ENCODE peak calls at places on chromosomes 13 and 19, in four cellular contexts. G is WERI-Rb-1, W is BJ, D is brain microvascular endothelial cell. P is an unnamed sample. For H3K27me3, the result is how much of the 10 kb centered on the place peaks cover.

GRCh38 chr13:102195566-102196462 is 206.0 kb downstream of the FGF14 start:
- DNase-seq in G (no peak), W (peak), D (no peak), P (no peak)

GRCh38 chr13:94233401-94233800 is 246.1 kb downstream of the DCT start:
- DNase-seq in G (no peak), W (peak), D (peak), P (peak)

GRCh38 chr19:29328586-29328985 is 115.6 kb upstream of the UQCRFS1 start:
- DNase-seq in G (no peak), W (no peak), D (no peak), P (no peak)

GRCh38 chr13:76894401-76895110 is 8.4 kb upstream of the KCTD12 start:
- DNase-seq in G (no peak), W (no peak), D (no peak), P (no peak)

GRCh38 chr13:110354715-110355473 is 47.8 kb downstream of the COL4A2 start:
- DNase-seq in G (peak), W (no peak), D (no peak), P (no peak)

GRCh38 chr19:35161434-35161743 is 6.9 kb downstream of the FXYD5 start:
- DNase-seq in G (no peak), W (no peak), D (no peak), P (no peak)

GRCh38 chr19:41325947-41326706 is 16.2 kb downstream of the CCDC97 start:
- DNase-seq in G (no peak), W (peak), D (peak), P (peak)

GRCh38 chr13:76928456-76928855 is 19.9 kb upstream of the ACOD1 start:
- DNase-seq in G (no peak), W (no peak), D (no peak), P (no peak)

GRCh38 chr13:39232401-39232980 is 194.2 kb downstream of the NHLRC3 start:
- DNase-seq in G (peak), W (no peak), D (no peak), P (no peak)

GRCh38 chr13:79481685-79482052 is 714 bp downstream of the NDFIP2 start:
- DNase-seq in G (no peak), W (no peak), D (no peak), P (no peak)

GRCh38 chr13:30377312-30377685 is 45.0 kb upstream of the UBE2L5 start:
- DNase-seq in G (no peak), W (no peak), D (no peak), P (no peak)

GRCh38 chr13:30381049-30381448 is 41.2 kb upstream of the UBE2L5 start:
- DNase-seq in G (no peak), W (no peak), D (no peak), P (no peak)

GRCh38 chr13:30375436-30375835 is 46.9 kb upstream of the UBE2L5 start:
- DNase-seq in G (no peak), W (no peak), D (no peak), P (no peak)

GRCh38 chr13:30373727-30374126 is 48.6 kb upstream of the UBE2L5 start:
- DNase-seq in G (no peak), W (no peak), D (no peak), P (no peak)

GRCh38 chr13:30376426-30377311 is 45.6 kb upstream of the UBE2L5 start:
- DNase-seq in G (no peak), W (no peak), D (no peak), P (no peak)
- H3K4me3 ChIP-seq in G (no peak), W (no peak), D (no peak), P (no peak)

GRCh38 chr19:8336665-8337064 is 6.4 kb downstream of the KANK3 start:
- DNase-seq in G (no peak), W (no peak), D (no peak), P (no peak)

GRCh38 chr19:8337728-8338127 is 5.3 kb downstream of the KANK3 start:
- DNase-seq in G (no peak), W (no peak), D (no peak), P (no peak)

GRCh38 chr19:8335343-8336071 is 7.6 kb downstream of the KANK3 start:
- DNase-seq in G (peak), W (no peak), D (no peak), P (peak)

GRCh38 chr19:8334458-8335342 is 8.4 kb downstream of the KANK3 start:
- DNase-seq in G (peak), W (no peak), D (no peak), P (peak)

GRCh38 chr19:8336072-8336569 is 6.9 kb downstream of the KANK3 start:
- DNase-seq in G (no peak), W (no peak), D (no peak), P (no peak)
- H3K27me3 ChIP-seq in G (under half), W (under half), D (under half), P (under half)

DNA sequence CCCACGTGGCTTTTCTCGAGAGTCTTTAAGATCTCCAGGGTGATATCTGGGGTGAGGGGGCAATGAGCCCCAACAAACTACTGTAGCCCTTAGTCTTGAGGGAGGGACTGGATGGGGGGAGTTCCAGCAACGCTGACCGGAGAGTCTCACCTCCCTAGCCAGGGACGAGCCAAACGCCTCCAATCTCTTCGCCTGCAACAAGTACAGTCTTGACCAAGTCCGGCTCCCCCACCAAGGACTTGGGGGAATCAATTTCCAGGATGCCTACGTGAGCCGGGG is 442 bp downstream of the CCDC8 start:
- DNase-seq in G (no peak), W (no peak), D (no peak), P (no peak)
- H3K4me3 ChIP-seq in G (no peak), W (peak), D (peak), P (peak)

GRCh38 chr19:15195987-15196682 is 4.7 kb downstream of the NOTCH3 start:
- DNase-seq in G (peak), W (no peak), D (peak), P (peak)
- H3K27me3 ChIP-seq in G (under half), W (under half), D (under half), P (under half)

DNA sequence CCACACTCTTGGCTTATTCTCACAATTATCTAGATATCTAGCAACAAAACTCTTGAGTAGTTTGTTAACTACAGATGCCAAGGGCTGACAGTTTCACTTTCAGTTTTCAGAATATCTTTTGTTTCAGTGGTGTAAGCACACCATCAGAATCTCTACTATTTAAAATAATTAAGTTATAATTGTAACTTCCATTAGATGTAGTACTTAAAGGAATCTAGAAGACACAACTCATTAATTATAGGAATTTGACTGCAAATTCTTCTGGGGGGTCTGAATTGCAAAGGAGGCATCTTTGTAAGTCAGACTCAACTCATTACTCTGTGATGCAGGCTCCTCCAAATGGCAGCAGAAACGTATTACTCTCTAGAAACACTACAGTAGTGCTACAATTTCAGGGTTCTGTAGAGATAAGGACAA is 44.9 kb upstream of the USPL1 start:
- DNase-seq in G (no peak), W (no peak), D (peak), P (no peak)
- H3K4me3 ChIP-seq in G (no peak), W (peak), D (peak), P (peak)